ENCODE peak calls at places on chromosomes 1 and 21, in nine cellular contexts. T, Q, A, D, U, W, N, M and H are unnamed samples.

GRCh38 chr1:220316291-220316690 is 44.0 kb upstream of the RAB3GAP2 start:
- DNase-seq in T (no peak), Q (no peak), A (no peak), D (no peak), U (no peak), W (no peak), N (no peak), M (no peak), H (no peak)

GRCh38 chr1:8571200-8571984 is 246.0 kb downstream of the RERE start:
- DNase-seq in T (peak; percentile 74), Q (peak; percentile 42), A (peak; percentile 51), D (peak; percentile 69), U (no peak), W (peak; percentile 61), N (no peak), M (peak; percentile 78), H (no peak)

GRCh38 chr1:1835546-1835945 is 55.3 kb downstream of the GNB1 start:
- DNase-seq in T (no peak), Q (no peak), A (no peak), D (no peak), U (no peak), W (no peak), N (no peak), M (no peak), H (no peak)

GRCh38 chr21:16755061-16755460 is 757.8 kb upstream of the CXADR start:
- DNase-seq in T (no peak), Q (no peak), A (no peak), D (no peak), U (no peak), W (no peak), N (no peak), M (no peak), H (no peak)

GRCh38 chr1:220353229-220354012 is 81.2 kb upstream of the RAB3GAP2 start:
- DNase-seq in T (no peak), Q (no peak), A (no peak), D (no peak), U (no peak), W (peak; percentile 47), N (no peak), M (no peak), H (no peak)

GRCh38 chr1:214187152-214187900 is 93.6 kb upstream of the SMYD2 start:
- DNase-seq in T (no peak), Q (no peak), A (peak; percentile 25), D (no peak), U (no peak), W (peak; percentile 62), N (no peak), M (no peak), H (no peak)

GRCh38 chr21:32940079-32941014 is 85.4 kb upstream of the OLIG2 start:
- DNase-seq in T (peak; percentile 13), Q (peak; percentile 8), A (peak; percentile 51), D (peak; percentile 43), U (no peak), W (peak; percentile 84), N (peak; percentile 40), M (peak; percentile 52), H (no peak)

GRCh38 chr1:218467101-218467728 is 122.1 kb downstream of the TGFB2 start:
- DNase-seq in T (no peak), Q (no peak), A (no peak), D (peak; percentile 90), U (no peak), W (no peak), N (no peak), M (peak; percentile 87), H (no peak)

GRCh38 chr1:150187560-150187931 is 37.8 kb downstream of the PLEKHO1 start:
- DNase-seq in T (no peak), Q (no peak), A (no peak), D (no peak), U (no peak), W (no peak), N (no peak), M (no peak), H (no peak)

GRCh38 chr1:184222561-184223157 is 164.2 kb upstream of the C1orf21 start:
- DNase-seq in T (peak; percentile 56), Q (peak; percentile 21), A (peak; percentile 55), D (peak; percentile 55), U (peak; percentile 48), W (peak; percentile 54), N (peak; percentile 56), M (peak; percentile 62), H (no peak)

GRCh38 chr1:237901284-237901870 is 10.7 kb upstream of the ZP4 start:
- DNase-seq in T (no peak), Q (no peak), A (peak; percentile 21), D (no peak), U (no peak), W (peak; percentile 32), N (no peak), M (no peak), H (no peak)

GRCh38 chr1:41638086-41639024 is 153.9 kb upstream of the EDN2 start:
- DNase-seq in T (no peak), Q (no peak), A (no peak), D (no peak), U (no peak), W (no peak), N (no peak), M (no peak), H (no peak)

GRCh38 chr21:40466893-40467483 is 380.0 kb downstream of the DSCAM start:
- DNase-seq in T (peak; percentile 35), Q (no peak), A (peak; percentile 17), D (no peak), U (no peak), W (peak; percentile 33), N (peak; percentile 7), M (no peak), H (no peak)

GRCh38 chr1:247281001-247281574 is 25.2 kb downstream of the VN1R5 start:
- DNase-seq in T (no peak), Q (no peak), A (no peak), D (peak; percentile 21), U (no peak), W (no peak), N (no peak), M (no peak), H (no peak)

GRCh38 chr21:38303300-38303699 is 46.5 kb downstream of the KCNJ15 start:
- DNase-seq in T (peak; percentile 65), Q (no peak), A (no peak), D (peak; percentile 88), U (no peak), W (no peak), N (no peak), M (peak; percentile 93), H (peak; percentile 94)

GRCh38 chr1:10598088-10598712 is 123.5 kb downstream of the PEX14 start:
- DNase-seq in T (no peak), Q (no peak), A (peak; percentile 36), D (no peak), U (no peak), W (peak; percentile 27), N (no peak), M (no peak), H (no peak)
- H3K4me1 ChIP-seq in T (peaks cover 5% of the 10 kb centered on the region), Q (peaks cover 10% of the 10 kb centered on the region), A (peaks cover 51% of the 10 kb centered on the region), D (peaks cover 19% of the 10 kb centered on the region), U (no peaks in the 10 kb centered on the region), W (peaks cover 37% of the 10 kb centered on the region), N (peaks cover 38% of the 10 kb centered on the region), M (peaks cover 5% of the 10 kb centered on the region), H (no peaks in the 10 kb centered on the region)

GRCh38 chr1:179090923-179091322 is 9.1 kb downstream of the TOR3A start:
- DNase-seq in T (no peak), Q (no peak), A (no peak), D (no peak), U (no peak), W (no peak), N (no peak), M (no peak), H (no peak)

GRCh38 chr1:179092896-179093461 is 11.1 kb downstream of the TOR3A start:
- DNase-seq in T (no peak), Q (no peak), A (no peak), D (no peak), U (no peak), W (no peak), N (no peak), M (no peak), H (no peak)

GRCh38 chr1:179091691-179092165 is 9.9 kb downstream of the TOR3A start:
- DNase-seq in T (peak; percentile 47), Q (peak; percentile 67), A (peak; percentile 68), D (peak; percentile 63), U (peak; percentile 47), W (no peak), N (peak; percentile 42), M (peak; percentile 93), H (no peak)

GRCh38 chr1:179089827-179090482 is 8.1 kb downstream of the TOR3A start:
- DNase-seq in T (no peak), Q (no peak), A (no peak), D (no peak), U (no peak), W (no peak), N (no peak), M (no peak), H (no peak)

GRCh38 chr1:179090522-179090921 is 8.7 kb downstream of the TOR3A start:
- DNase-seq in T (no peak), Q (no peak), A (peak; percentile 17), D (no peak), U (no peak), W (no peak), N (peak; percentile 25), M (no peak), H (no peak)
- TF ChIP-seq CTCF in T (no peak), Q (no peak), A (no peak), D (peak; percentile 4), U (no peak), W (no peak), N (no peak), M (no peak), H (peak; percentile 38)

GRCh38 chr1:240337795-240338194 is 246.1 kb downstream of the FMN2 start:
- DNase-seq in T (peak; percentile 38), Q (no peak), A (no peak), D (peak; percentile 86), U (no peak), W (no peak), N (no peak), M (peak; percentile 75), H (no peak)
- H3K27ac ChIP-seq in T (no peak overlapping the region), Q (no peak overlapping the region), A (no peak overlapping the region), D (no peak overlapping the region), U (no peak overlapping the region), W (no peak overlapping the region), N (no peak overlapping the region), M (peak overlapping the region; percentile 39), H (no peak overlapping the region)

GRCh38 chr1:231240531-231240882 is 505 bp upstream of the GNPAT start:
- DNase-seq in T (peak; percentile 15), Q (no peak), A (no peak), D (peak; percentile 15), U (no peak), W (peak; percentile 38), N (no peak), M (peak; percentile 25), H (no peak)

GRCh38 chr1:231241751-231242150 is 739 bp downstream of the GNPAT start:
- DNase-seq in T (peak; percentile 7), Q (no peak), A (peak; percentile 49), D (no peak), U (no peak), W (peak; percentile 16), N (peak; percentile 8), M (peak; percentile 6), H (no peak)

GRCh38 chr1:231238298-231238697 is 2.7 kb upstream of the GNPAT start:
- DNase-seq in T (no peak), Q (no peak), A (no peak), D (no peak), U (no peak), W (no peak), N (no peak), M (no peak), H (no peak)

GRCh38 chr1:231242516-231243198 is 1.6 kb downstream of the GNPAT start:
- DNase-seq in T (no peak), Q (no peak), A (no peak), D (peak; percentile 34), U (no peak), W (no peak), N (no peak), M (peak; percentile 19), H (no peak)

GRCh38 chr1:231240883-231241735 is at the start of gene GNPAT:
- DNase-seq in T (peak; percentile 73), Q (peak; percentile 80), A (peak; percentile 88), D (peak; percentile 78), U (peak; percentile 87), W (peak; percentile 94), N (peak; percentile 88), M (peak; percentile 81), H (peak; percentile 23)
- H3K4me1 ChIP-seq in T (peaks cover 27% of the 10 kb centered on the region), Q (peaks cover 21% of the 10 kb centered on the region), A (peaks cover 55% of the 10 kb centered on the region), D (no peaks in the 10 kb centered on the region), U (peaks cover 10% of the 10 kb centered on the region), W (peaks cover 17% of the 10 kb centered on the region), N (peaks cover 55% of the 10 kb centered on the region), M (no peaks in the 10 kb centered on the region), H (no peaks in the 10 kb centered on the region)